ENCODE peak calls at places on chromosomes 1 and 21, in seven cellular contexts. N is foreskin fibroblast, K is choroid plexus epithelial cell, I is BE2C, R is Peyer's patch, U is tibial nerve, V is cardiac fibroblast. W is an unnamed sample.

GRCh38 chr21:44027607-44028286 is 15.6 kb downstream of the TRAPPC10 start:
- DNase-seq in N (no peak), K (no peak), I (no peak), R (no peak), U (no peak), V (no peak), W (no peak)

GRCh38 chr1:11731719-11732283 is 4.1 kb upstream of the AGTRAP start:
- DNase-seq in N (peak), K (peak), I (peak), R (no peak), U (peak), V (peak), W (peak)

GRCh38 chr1:234770031-234770795 is 160.2 kb upstream of the IRF2BP2 start:
- DNase-seq in N (no peak), K (peak), I (peak), R (no peak), U (no peak), V (no peak), W (no peak)

GRCh38 chr1:215526147-215526845 is 40.8 kb upstream of the KCTD3 start:
- DNase-seq in N (peak), K (peak), I (no peak), R (no peak), U (no peak), V (peak), W (no peak)

GRCh38 chr1:50959303-50959912 is 659 bp downstream of the FAF1 start:
- DNase-seq in N (peak), K (no peak), I (no peak), R (no peak), U (peak), V (peak), W (no peak)

GRCh38 chr21:36487641-36488307 is 7.9 kb upstream of the CLDN14 start:
- DNase-seq in N (no peak), K (peak), I (no peak), R (no peak), U (no peak), V (peak), W (no peak)

GRCh38 chr1:182446033-182446669 is 3.8 kb upstream of the RGSL1 start:
- DNase-seq in N (peak), K (peak), I (peak), R (no peak), U (peak), V (peak), W (peak)

GRCh38 chr1:21234779-21235178 is 55.5 kb downstream of the ECE1 start:
- DNase-seq in N (peak), K (no peak), I (no peak), R (no peak), U (no peak), V (peak), W (no peak)

GRCh38 chr1:55943012-55943411 is 636.4 kb downstream of the PLPP3 start:
- DNase-seq in N (no peak), K (no peak), I (no peak), R (no peak), U (no peak), V (no peak), W (no peak)

GRCh38 chr1:245855846-245856730 is 651.0 kb downstream of the SMYD3 start:
- DNase-seq in N (no peak), K (no peak), I (no peak), R (no peak), U (no peak), V (no peak), W (no peak)

GRCh38 chr1:3564921-3565831 is 46.1 kb downstream of the MEGF6 start:
- DNase-seq in N (no peak), K (peak), I (peak), R (no peak), U (no peak), V (peak), W (peak)

GRCh38 chr1:213512316-213512715 is 461.3 kb downstream of the RPS6KC1 start:
- DNase-seq in N (no peak), K (no peak), I (no peak), R (no peak), U (no peak), V (no peak), W (no peak)

GRCh38 chr1:33332357-33332789 is 11.5 kb upstream of the A3GALT2 start:
- DNase-seq in N (no peak), K (peak), I (no peak), R (no peak), U (no peak), V (no peak), W (no peak)

GRCh38 chr21:25689226-25689625 is 45.5 kb downstream of the ATP5PF start:
- DNase-seq in N (no peak), K (no peak), I (no peak), R (no peak), U (no peak), V (no peak), W (no peak)

GRCh38 chr1:26522073-26522472 is 7.5 kb upstream of the RPS6KA1 start:
- DNase-seq in N (no peak), K (no peak), I (no peak), R (no peak), U (no peak), V (no peak), W (no peak)

GRCh38 chr1:46053734-46054133 is 78.7 kb downstream of the PIK3R3 start:
- DNase-seq in N (no peak), K (peak), I (no peak), R (no peak), U (no peak), V (no peak), W (no peak)

GRCh38 chr1:67747667-67748066 is 62.7 kb downstream of the GADD45A start:
- DNase-seq in N (no peak), K (peak), I (no peak), R (no peak), U (no peak), V (peak), W (no peak)

GRCh38 chr1:61746768-61747167 is 4.5 kb downstream of the PATJ start:
- DNase-seq in N (no peak), K (peak), I (no peak), R (no peak), U (no peak), V (peak), W (no peak)

GRCh38 chr1:230128569-230129269 is 61.7 kb downstream of the GALNT2 start:
- DNase-seq in N (no peak), K (no peak), I (no peak), R (no peak), U (no peak), V (no peak), W (no peak)

GRCh38 chr1:168483531-168483930 is 60.3 kb downstream of the XCL2 start:
- DNase-seq in N (peak), K (peak), I (no peak), R (no peak), U (no peak), V (peak), W (no peak)

GRCh38 chr1:72284398-72285073 is 2.2 kb upstream of the NEGR1 start:
- DNase-seq in N (peak), K (peak), I (peak), R (peak), U (peak), V (peak), W (peak)

GRCh38 chr1:111602302-111602701 is 17.3 kb upstream of the RAP1A start:
- DNase-seq in N (no peak), K (no peak), I (no peak), R (no peak), U (no peak), V (no peak), W (no peak)

GRCh38 chr1:31593770-31594632 is 17.7 kb downstream of the TINAGL1 start:
- DNase-seq in N (no peak), K (peak), I (peak), R (peak), U (peak), V (peak), W (peak)

GRCh38 chr1:236002025-236002390 is 62.9 kb downstream of the NID1 start:
- DNase-seq in N (no peak), K (no peak), I (no peak), R (no peak), U (no peak), V (no peak), W (no peak)

GRCh38 chr1:206590025-206590834 is 22.0 kb downstream of the EIF2D start:
- DNase-seq in N (peak), K (peak), I (no peak), R (no peak), U (no peak), V (peak), W (no peak)

GRCh38 chr1:65422241-65423203 is 2.1 kb downstream of the LEPR start:
- DNase-seq in N (no peak), K (peak), I (no peak), R (no peak), U (no peak), V (peak), W (no peak)

GRCh38 chr1:49052102-49052501 is 275.4 kb upstream of the BEND5 start:
- DNase-seq in N (no peak), K (no peak), I (peak), R (no peak), U (no peak), V (no peak), W (no peak)

GRCh38 chr1:223747838-223748335 is 35.5 kb downstream of the CAPN2 start:
- DNase-seq in N (peak), K (peak), I (no peak), R (peak), U (no peak), V (peak), W (no peak)

GRCh38 chr1:118716775-118717174 is 271.4 kb downstream of the TBX15 start:
- DNase-seq in N (no peak), K (peak), I (no peak), R (no peak), U (no peak), V (peak), W (no peak)

GRCh38 chr21:34834852-34835501 is 166.2 kb downstream of the CLIC6 start:
- DNase-seq in N (no peak), K (no peak), I (no peak), R (no peak), U (no peak), V (no peak), W (no peak)

GRCh38 chr1:112694363-112694929 is 12.5 kb downstream of the RHOC start:
- DNase-seq in N (no peak), K (no peak), I (no peak), R (no peak), U (no peak), V (no peak), W (no peak)

GRCh38 chr1:172177849-172178248 is 242.6 kb upstream of the C1orf105 start:
- DNase-seq in N (no peak), K (no peak), I (no peak), R (no peak), U (no peak), V (no peak), W (no peak)

GRCh38 chr1:18599096-18599495 is 31.6 kb upstream of the PAX7 start:
- DNase-seq in N (no peak), K (no peak), I (peak), R (no peak), U (no peak), V (no peak), W (peak)

GRCh38 chr1:54810144-54810942 is 9.2 kb upstream of the TTC22 start:
- DNase-seq in N (no peak), K (peak), I (peak), R (peak), U (peak), V (peak), W (peak)

GRCh38 chr1:228364068-228364705 is 42.4 kb downstream of the TRIM11 start:
- DNase-seq in N (no peak), K (no peak), I (peak), R (peak), U (no peak), V (no peak), W (peak)

GRCh38 chr1:228875741-228876140 is 140.5 kb downstream of the RHOU start:
- DNase-seq in N (no peak), K (no peak), I (no peak), R (no peak), U (no peak), V (no peak), W (no peak)

GRCh38 chr1:154707901-154708514 is 100.0 kb upstream of the ADAR start:
- DNase-seq in N (no peak), K (no peak), I (no peak), R (no peak), U (no peak), V (peak), W (no peak)

GRCh38 chr1:232878141-232878540 is 72.3 kb upstream of the NTPCR start:
- DNase-seq in N (no peak), K (no peak), I (no peak), R (no peak), U (no peak), V (no peak), W (peak)

DNA sequence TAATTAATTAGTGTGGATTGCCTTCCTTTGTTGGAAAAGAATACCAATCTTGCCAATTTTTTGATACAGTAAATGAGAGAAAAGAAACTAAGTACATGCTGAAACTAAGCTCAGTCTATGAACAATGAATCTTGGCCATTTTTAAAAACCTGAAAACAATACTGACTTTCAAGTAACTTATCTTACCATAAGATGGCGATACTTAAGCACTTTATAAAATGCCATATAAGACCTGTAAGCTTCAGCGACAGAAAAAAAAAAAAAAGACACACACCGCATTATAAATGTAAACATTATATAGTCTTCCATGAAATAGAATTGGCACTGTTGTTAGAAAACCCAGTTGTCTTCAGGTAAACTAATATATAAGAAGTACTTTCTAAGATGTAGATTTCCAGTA is 3.0 kb downstream of the OLFM3 start:
- DNase-seq in N (no peak), K (peak), I (no peak), R (no peak), U (no peak), V (no peak), W (no peak)
- TF ChIP-seq CTCF in N (no peak), K (no peak), I (peak), R (peak), U (no peak), V (no peak), W (no peak)

DNA sequence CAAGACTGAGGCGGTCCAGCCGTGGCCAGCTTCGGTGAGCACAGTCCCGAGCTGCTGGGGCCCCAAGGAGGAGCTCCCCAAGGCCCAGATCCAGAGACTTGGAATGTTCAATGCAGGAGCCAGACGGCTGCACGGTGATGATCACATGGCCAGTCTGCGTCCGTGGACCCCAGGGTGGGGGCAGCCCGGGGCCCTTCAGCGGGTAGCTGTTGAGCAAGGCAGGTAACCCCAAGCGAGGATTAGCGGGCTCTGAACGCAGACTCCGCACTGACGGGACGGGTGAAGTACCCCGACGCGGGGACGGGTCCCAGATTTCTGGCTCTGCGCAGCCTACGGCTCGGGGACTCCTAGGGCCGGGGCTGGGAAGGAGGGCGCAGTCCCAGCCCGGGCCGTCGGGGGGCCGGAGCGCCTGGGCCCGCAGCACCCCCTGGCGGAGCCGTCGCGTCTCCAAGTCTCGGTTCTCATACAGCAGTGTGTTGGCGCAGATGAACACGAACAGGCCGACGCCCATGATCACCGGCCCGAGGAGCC is 2.7 kb downstream of the TMEM200B start:
- DNase-seq in N (peak), K (peak), I (peak), R (peak), U (no peak), V (peak), W (peak)
- TF ChIP-seq CTCF in N (peak), K (peak), I (peak), R (peak), U (peak), V (peak), W (peak)

GRCh38 chr1:76148460-76148859 is 73.9 kb downstream of the ST6GALNAC3 start:
- DNase-seq in N (no peak), K (no peak), I (no peak), R (no peak), U (no peak), V (no peak), W (no peak)
- TF ChIP-seq CTCF in N (no peak), K (no peak), I (no peak), R (no peak), U (no peak), V (no peak), W (no peak)

DNA sequence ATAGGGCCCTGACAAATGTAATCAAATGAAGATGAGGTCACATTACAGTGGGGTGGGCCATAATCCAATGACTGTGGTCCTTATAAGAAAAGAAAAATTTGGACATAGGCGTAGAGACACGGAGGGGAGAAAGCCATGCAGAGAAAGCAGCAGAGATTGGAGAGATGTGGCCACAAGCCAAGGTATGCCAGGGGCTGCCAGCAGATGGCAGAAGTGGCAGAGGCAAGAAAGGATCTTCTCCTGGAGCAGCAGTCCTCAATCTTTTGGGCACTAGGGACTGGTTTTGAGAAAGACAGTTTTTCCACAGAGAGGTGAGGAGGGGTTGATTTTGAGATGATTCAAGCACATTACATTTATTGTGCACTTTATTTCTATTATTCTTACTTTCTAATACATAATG is 355.1 kb downstream of the NPHP4 start:
- DNase-seq in N (no peak), K (no peak), I (peak), R (no peak), U (peak), V (peak), W (no peak)
- TF ChIP-seq CTCF in N (no peak), K (peak), I (peak), R (peak), U (no peak), V (peak), W (no peak)

DNA sequence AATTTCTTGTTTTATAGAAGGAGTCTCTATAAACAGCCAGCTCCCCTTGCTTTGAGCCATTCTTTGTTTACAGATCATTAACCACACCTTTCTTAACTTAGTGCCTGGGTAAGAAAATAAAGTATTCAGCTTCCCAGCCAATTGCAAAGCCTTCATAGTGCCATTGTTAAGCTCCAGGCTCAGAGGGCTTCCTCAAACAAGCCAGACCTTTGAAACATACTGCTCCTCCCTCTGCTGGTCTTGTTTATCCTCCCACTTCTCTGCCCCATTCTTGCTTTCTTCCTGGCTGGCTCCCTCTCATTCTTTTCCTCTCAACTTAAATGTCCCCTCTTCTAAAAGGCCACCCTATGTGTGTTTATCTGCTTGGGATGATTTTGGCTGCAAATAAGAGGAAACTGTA is 319.4 kb upstream of the ST6GALNAC5 start:
- DNase-seq in N (no peak), K (peak), I (no peak), R (no peak), U (no peak), V (no peak), W (no peak)
- TF ChIP-seq CTCF in N (no peak), K (peak), I (no peak), R (peak), U (no peak), V (no peak), W (no peak)

DNA sequence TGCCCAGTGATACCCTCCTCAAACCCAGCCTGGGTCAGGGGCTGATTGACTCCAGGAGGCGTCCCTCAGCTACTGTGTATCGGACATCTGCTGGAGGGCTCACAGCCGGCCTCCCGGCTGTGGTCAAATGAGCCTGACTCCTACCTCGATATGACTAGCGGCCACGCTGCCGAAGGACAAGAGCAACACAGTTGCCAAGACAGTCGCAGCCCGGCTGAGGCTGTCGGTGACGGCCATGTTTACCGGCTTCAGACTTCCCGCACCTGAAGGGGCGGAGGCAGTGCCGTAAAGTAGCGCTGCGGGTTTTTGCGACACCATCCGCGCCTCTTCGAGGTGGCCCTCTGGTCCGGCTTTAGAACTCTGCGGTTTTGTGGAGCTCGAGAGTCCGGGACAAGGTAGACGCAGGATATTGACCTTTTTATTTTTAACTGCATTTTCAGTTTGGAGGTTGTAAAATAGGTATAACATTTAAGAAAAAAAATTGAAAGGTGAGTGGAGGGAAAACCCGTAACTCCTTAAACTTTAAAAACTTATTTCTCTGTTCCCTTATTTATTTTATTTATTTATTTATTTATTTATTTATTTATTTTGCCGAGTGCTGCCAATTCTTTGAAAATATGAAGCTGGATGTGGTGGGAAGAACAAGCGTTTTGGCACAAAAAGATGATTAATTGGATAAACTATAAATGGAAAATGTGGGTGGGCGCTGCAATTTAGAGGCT is at the start of gene PIGK:
- DNase-seq in N (peak), K (peak), I (peak), R (peak), U (peak), V (peak), W (peak)
- TF ChIP-seq CTCF in N (no peak), K (peak), I (no peak), R (no peak), U (no peak), V (no peak), W (no peak)